ENCODE peak calls at places on chromosomes 4 and X, in seven cellular contexts. Q, J, B, Z, D, G and U are unnamed samples.

GRCh38 chr4:1593038-1593417 is 91.1 kb downstream of the FAM53A start:
- DNase-seq in Q (no peak), J (no peak), B (peak; percentile 54), Z (no peak), D (peak; percentile 64), G (no peak), U (no peak)

GRCh38 chr4:169815606-169816005 is 57.9 kb upstream of the HPF1 start:
- DNase-seq in Q (no peak), J (no peak), B (no peak), Z (no peak), D (no peak), G (no peak), U (no peak)

GRCh38 chr4:137125011-137125410 is 407.3 kb downstream of the PCDH18 start:
- DNase-seq in Q (no peak), J (no peak), B (no peak), Z (no peak), D (no peak), G (no peak), U (no peak)

GRCh38 chr4:169144061-169144600 is 126.6 kb downstream of the SH3RF1 start:
- DNase-seq in Q (no peak), J (no peak), B (no peak), Z (no peak), D (no peak), G (no peak), U (no peak)

GRCh38 chr4:118351851-118352827 is 664 bp downstream of the PRSS12 start:
- DNase-seq in Q (peak; percentile 57), J (peak; percentile 20), B (peak; percentile 67), Z (peak; percentile 65), D (peak; percentile 74), G (no peak), U (no peak)

GRCh38 chrX:30900227-30900626 is 11.2 kb upstream of the TAB3 start:
- DNase-seq in Q (no peak), J (no peak), B (no peak), Z (no peak), D (no peak), G (no peak), U (no peak)

GRCh38 chr4:186699298-186699697 is 24.4 kb downstream of the FAT1 start:
- DNase-seq in Q (no peak), J (peak; percentile 34), B (no peak), Z (no peak), D (no peak), G (no peak), U (no peak)

GRCh38 chrX:97850911-97851310 is 967.2 kb downstream of the RPA4 start:
- DNase-seq in Q (no peak), J (no peak), B (no peak), Z (no peak), D (no peak), G (no peak), U (no peak)

GRCh38 chrX:96447161-96447560 is 237.5 kb upstream of the DIAPH2 start:
- DNase-seq in Q (no peak), J (no peak), B (no peak), Z (no peak), D (no peak), G (no peak), U (no peak)

GRCh38 chr4:56531823-56532222 is 26.2 kb downstream of the ARL9 start:
- DNase-seq in Q (no peak), J (no peak), B (no peak), Z (no peak), D (no peak), G (no peak), U (no peak)

GRCh38 chr4:37601527-37601926 is 84.6 kb downstream of the RELL1 start:
- DNase-seq in Q (peak; percentile 59), J (peak; percentile 77), B (no peak), Z (peak; percentile 36), D (no peak), G (no peak), U (no peak)

GRCh38 chr4:172188248-172188976 is 375.2 kb downstream of the GALNTL6 start:
- DNase-seq in Q (no peak), J (peak; percentile 10), B (no peak), Z (no peak), D (no peak), G (no peak), U (no peak)

GRCh38 chrX:79156818-79157217 is 12.3 kb downstream of the GPR174 start:
- DNase-seq in Q (no peak), J (no peak), B (no peak), Z (no peak), D (no peak), G (no peak), U (no peak)
- H3K4me1 ChIP-seq in Q (no peaks in the 10 kb centered on the region), J (no peaks in the 10 kb centered on the region), B (no peaks in the 10 kb centered on the region), Z (no peaks in the 10 kb centered on the region), D (peaks cover 58% of the 10 kb centered on the region), G (no peaks in the 10 kb centered on the region), U (no peaks in the 10 kb centered on the region)

DNA sequence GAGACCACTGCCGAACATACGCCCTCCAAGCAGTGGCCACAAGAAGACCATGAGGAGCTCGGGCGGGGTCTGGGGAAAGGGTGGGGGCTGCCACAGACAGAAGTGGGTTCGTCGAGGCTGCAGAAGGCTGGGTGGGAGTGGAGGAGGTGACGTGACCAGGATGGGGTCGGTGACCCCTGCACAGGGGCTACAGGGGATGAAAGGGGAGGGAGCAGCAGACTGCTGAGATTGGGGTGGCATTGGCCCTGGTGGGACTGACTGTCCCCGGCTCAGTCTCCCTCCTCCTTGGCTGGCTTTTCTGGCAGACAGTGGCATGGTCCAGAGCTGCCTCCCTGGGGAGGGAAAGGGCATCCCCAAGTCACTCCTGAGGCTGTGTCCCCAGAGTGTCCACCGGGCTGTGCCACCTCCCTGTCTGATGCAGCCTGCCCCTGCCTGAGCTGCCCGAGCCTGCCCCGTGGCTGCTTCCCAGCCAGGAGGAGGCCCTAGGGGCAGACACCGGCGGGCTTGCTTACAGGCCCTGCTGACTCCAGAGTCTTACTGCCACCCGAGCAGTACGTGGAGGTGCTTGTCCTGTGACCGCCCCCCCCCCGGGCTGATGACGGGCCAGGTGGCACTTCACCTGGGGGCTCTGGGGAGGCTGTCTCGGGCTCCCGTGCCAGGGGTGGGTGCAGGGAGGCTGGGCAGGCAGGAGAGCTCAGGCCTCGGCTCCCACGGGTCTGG is 7.2 kb downstream of the SH3BP2 start:
- DNase-seq in Q (peak; percentile 47), J (no peak), B (peak; percentile 74), Z (peak; percentile 9), D (peak; percentile 89), G (no peak), U (no peak)
- H3K4me1 ChIP-seq in Q (peaks cover 23% of the 10 kb centered on the region), J (peaks cover 3% of the 10 kb centered on the region), B (peaks cover 98% of the 10 kb centered on the region), Z (peaks cover 73% of the 10 kb centered on the region), D (peaks cover 100% of the 10 kb centered on the region), G (peaks cover 3% of the 10 kb centered on the region), U (peaks cover 96% of the 10 kb centered on the region)

DNA sequence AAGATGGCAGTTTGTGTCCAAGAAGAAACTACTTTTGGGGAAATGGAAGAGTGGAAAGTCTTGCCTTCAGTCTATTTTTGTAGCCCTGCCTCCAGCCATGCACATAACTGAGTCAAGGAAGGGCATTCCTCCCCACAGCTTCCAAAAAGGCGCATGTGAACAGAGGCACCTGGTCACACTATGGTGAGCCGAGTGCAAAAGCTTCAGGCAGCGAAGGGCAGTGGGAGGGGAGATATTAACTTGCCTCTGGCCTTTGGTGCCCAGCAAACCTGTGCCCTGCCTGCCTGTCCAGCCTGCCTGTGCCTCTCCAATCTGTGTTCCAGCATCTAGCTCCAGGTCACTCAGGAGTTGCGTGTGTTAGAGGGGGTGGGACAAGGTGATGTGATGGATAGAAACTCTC is 163.8 kb downstream of the SMIM20 start:
- DNase-seq in Q (no peak), J (no peak), B (no peak), Z (no peak), D (no peak), G (no peak), U (no peak)
- H3K4me1 ChIP-seq in Q (no peaks in the 10 kb centered on the region), J (no peaks in the 10 kb centered on the region), B (peaks cover 19% of the 10 kb centered on the region), Z (peaks cover 6% of the 10 kb centered on the region), D (peaks cover 74% of the 10 kb centered on the region), G (no peaks in the 10 kb centered on the region), U (peaks cover 7% of the 10 kb centered on the region)

GRCh38 chrX:139881130-139881529 is 51.7 kb downstream of the ATP11C start:
- DNase-seq in Q (no peak), J (no peak), B (no peak), Z (no peak), D (no peak), G (no peak), U (no peak)
- H3K4me1 ChIP-seq in Q (no peaks in the 10 kb centered on the region), J (no peaks in the 10 kb centered on the region), B (no peaks in the 10 kb centered on the region), Z (no peaks in the 10 kb centered on the region), D (peaks cover 3% of the 10 kb centered on the region), G (no peaks in the 10 kb centered on the region), U (peaks cover 19% of the 10 kb centered on the region)

DNA sequence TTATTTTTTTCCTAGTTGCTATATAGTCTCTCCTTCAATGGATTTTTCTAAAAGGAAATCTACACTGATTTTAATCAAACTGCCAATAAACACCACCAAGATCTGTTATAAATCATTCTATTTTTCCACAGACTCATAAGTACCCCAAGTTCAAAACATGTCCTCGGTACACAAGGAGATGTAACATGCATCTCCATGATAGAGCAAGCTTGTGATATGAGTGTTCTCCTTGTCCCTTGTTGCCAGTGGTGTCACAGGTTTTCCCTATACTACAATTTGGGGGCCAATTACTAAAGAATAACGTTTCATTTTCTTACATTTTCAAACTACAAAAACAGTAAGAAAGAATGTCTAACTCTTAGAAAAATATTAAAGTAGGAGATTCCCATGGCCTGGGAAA is 491 bp downstream of the ARHGEF6 start:
- DNase-seq in Q (no peak), J (no peak), B (no peak), Z (no peak), D (no peak), G (no peak), U (no peak)
- H3K4me1 ChIP-seq in Q (no peaks in the 10 kb centered on the region), J (no peaks in the 10 kb centered on the region), B (no peaks in the 10 kb centered on the region), Z (no peaks in the 10 kb centered on the region), D (peaks cover 64% of the 10 kb centered on the region), G (no peaks in the 10 kb centered on the region), U (peaks cover 19% of the 10 kb centered on the region)

GRCh38 chr4:184427093-184427492 is 47.3 kb downstream of the IRF2 start:
- DNase-seq in Q (no peak), J (no peak), B (no peak), Z (no peak), D (no peak), G (no peak), U (no peak)
- H3K4me1 ChIP-seq in Q (no peaks in the 10 kb centered on the region), J (no peaks in the 10 kb centered on the region), B (peaks cover 18% of the 10 kb centered on the region), Z (peaks cover 19% of the 10 kb centered on the region), D (peaks cover 100% of the 10 kb centered on the region), G (no peaks in the 10 kb centered on the region), U (peaks cover 76% of the 10 kb centered on the region)

GRCh38 chr4:38671594-38671943 is 7.6 kb downstream of the KLF3 start:
- DNase-seq in Q (no peak), J (no peak), B (no peak), Z (no peak), D (no peak), G (no peak), U (no peak)
- H3K4me1 ChIP-seq in Q (peaks cover 4% of the 10 kb centered on the region), J (peaks cover 54% of the 10 kb centered on the region), B (peaks cover 91% of the 10 kb centered on the region), Z (peaks cover 90% of the 10 kb centered on the region), D (peaks cover 100% of the 10 kb centered on the region), G (peaks cover 17% of the 10 kb centered on the region), U (peaks cover 100% of the 10 kb centered on the region)